ENCODE peak calls at places on chromosome 4, in four cellular contexts. B is psoas muscle, O is left lung, I is ovary. C is an unnamed sample. For H3K4me1, the result is how much of the 10 kb centered on the place peaks cover.

GRCh38 chr4:65671402-65671801 is 1.1 kb upstream of the EPHA5 start:
- DNase-seq in O (no peak), B (no peak), I (no peak), C (no peak)

GRCh38 chr4:3522326-3522640 is 9.9 kb downstream of the LRPAP1 start:
- DNase-seq in B (no peak), I (no peak), O (no peak), C (no peak)

GRCh38 chr4:55181606-55182005 is 56.2 kb upstream of the KDR start:
- DNase-seq in B (no peak), O (no peak), I (no peak), C (no peak)

GRCh38 chr4:102253860-102254259 is 91.4 kb downstream of the SLC39A8 start:
- DNase-seq in B (no peak), O (no peak), I (no peak), C (no peak)

GRCh38 chr4:38113136-38113535 is 152.9 kb downstream of the PTTG2 start:
- DNase-seq in B (no peak), O (no peak), I (no peak), C (no peak)

GRCh38 chr4:105594094-105595010 is 41.9 kb downstream of the ARHGEF38 start:
- DNase-seq in I (no peak), O (no peak), B (no peak), C (no peak)

GRCh38 chr4:74390677-74391076 is 25.7 kb downstream of the EREG start:
- DNase-seq in O (no peak), I (no peak), B (no peak), C (no peak)

GRCh38 chr4:38804654-38805295 is at the start of gene TLR1:
- DNase-seq in I (no peak), O (no peak), B (no peak), C (no peak)

GRCh38 chr4:185774815-185775684 is 36.9 kb downstream of the SORBS2 start:
- DNase-seq in O (no peak), I (no peak), B (no peak), C (no peak)

GRCh38 chr4:95077864-95078263 is 320.1 kb downstream of the BMPR1B start:
- DNase-seq in I (no peak), B (no peak), O (no peak), C (no peak)

GRCh38 chr4:92450694-92451093 is 146.9 kb downstream of the GRID2 start:
- DNase-seq in O (no peak), B (no peak), I (no peak), C (no peak)

GRCh38 chr4:92461732-92462131 is 158.0 kb downstream of the GRID2 start:
- DNase-seq in O (no peak), B (no peak), I (no peak), C (no peak)

GRCh38 chr4:92455329-92455839 is 151.6 kb downstream of the GRID2 start:
- DNase-seq in I (no peak), B (no peak), O (no peak), C (no peak)

GRCh38 chr4:92451792-92452191 is 148.0 kb downstream of the GRID2 start:
- DNase-seq in B (no peak), O (no peak), I (no peak), C (no peak)

DNA sequence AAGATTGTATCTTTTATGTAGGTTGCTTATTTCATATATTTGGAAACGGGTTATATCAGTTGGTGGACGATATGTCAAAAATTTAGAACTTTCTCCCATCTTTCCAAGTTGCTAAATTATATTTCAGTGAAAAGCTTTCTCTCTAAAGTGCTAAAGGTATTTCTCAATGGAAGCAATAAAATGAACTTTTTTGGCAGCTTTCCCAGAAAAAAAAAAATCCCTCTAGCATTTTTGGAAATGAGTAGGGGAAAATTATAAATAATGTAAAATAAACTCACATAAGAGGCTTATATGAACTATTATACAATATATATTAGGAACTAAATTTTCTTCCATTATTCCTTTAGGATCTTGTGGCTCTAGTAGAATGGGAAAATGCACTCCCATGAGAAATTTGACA is 152.2 kb downstream of the GRID2 start:
- DNase-seq in I (no peak), B (no peak), O (no peak), C (no peak)
- H3K4me1 ChIP-seq in I (under half), B (under half), O (under half), C (under half)

DNA sequence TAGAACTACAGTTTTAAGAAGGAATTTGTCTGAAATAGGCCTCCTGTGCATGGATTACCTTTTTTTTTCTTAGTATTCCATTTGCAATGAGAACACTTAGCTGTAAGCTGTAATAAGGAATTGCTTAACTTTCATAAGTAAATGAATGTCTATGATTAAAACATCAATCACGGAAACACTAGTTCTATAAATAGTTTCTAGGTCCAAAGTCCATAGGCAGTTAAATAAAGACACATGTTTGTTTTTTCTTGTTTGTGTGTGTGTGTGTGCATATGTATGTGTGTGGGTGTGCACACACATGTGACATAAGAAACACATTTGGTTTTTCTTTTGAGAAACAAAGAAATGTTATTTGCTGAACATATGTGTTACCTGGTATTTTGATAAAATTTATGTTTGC is 11.2 kb downstream of the GPRIN3 start:
- DNase-seq in O (no peak), I (no peak), B (no peak), C (no peak)
- H3K27ac ChIP-seq in O (no peak), I (no peak), B (no peak), C (no peak)

DNA sequence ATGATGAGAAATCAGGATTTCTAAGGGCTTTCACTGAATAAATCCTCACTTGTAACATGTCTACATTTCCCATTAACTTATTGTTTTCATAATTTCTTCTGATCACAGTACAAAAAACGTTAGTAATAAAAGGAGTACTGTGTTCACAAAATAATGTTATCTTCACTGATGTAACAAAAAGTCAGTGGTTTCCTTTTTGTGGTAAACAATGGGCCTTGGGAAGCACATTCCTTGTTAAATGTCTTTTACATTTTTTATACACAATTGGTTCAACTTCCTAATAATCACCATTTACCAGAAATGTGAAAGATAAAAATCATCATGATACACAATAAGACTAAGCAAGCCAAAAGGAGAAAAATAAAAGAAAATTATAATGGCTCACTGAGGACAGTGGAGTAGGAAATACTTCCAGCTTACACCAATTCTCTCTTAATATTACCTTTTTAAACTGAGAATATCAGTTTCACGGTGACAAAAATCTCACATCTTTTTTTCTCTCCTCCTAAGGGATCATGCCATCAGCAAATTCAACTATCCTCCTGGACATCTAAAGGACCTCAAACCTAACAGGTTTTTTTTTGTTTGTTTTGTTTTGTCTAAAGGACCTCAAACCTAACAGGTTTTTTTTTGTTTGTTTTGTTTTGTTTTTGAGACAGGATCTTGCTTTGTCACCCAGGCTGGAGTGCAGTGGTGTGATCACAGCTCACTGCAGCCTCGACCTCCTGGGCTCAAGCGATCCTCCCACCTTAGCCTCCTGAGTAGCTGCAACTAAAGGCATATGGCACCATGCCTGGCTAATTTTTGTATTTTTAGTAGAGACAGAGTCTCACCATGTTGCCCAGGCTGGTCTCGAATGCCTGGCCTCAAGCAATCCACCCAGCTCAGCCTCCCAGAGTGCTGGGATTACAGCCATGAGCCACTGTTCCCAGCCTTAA is 57.3 kb downstream of the FRYL start:
- DNase-seq in I (no peak), B (no peak), O (no peak), C (no peak)
- H3K4me3 ChIP-seq in I (no peak), B (no peak), O (no peak), C (no peak)

DNA sequence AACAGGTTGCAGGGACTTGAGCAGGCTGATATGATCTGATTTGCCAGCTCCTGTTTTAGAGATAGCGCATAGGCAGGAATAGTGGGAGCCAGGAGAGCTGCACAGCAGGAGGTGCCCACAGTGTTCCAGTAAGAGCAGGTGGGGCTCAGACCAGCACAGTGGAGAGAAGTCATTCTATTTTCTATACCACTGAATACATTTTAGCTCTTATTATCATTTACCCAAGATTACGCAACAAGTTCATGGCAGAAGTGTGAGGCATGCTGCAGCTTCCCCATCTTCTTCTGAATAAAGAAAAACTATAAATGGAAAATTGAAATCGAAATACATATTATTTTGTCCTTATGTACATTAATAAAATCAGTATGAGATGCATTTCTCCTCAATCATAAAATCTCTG is 114.7 kb upstream of the EDNRA start:
- DNase-seq in O (no peak), B (no peak), I (no peak), C (no peak)
- H3K4me1 ChIP-seq in O (under half), B (under half), I (under half), C (under half)